ENCODE peak calls at places on chromosome 4, in eight cellular contexts. V is mammary epithelial cell; J is memory B cell; H is lower leg skin; F is putamen; L is NCI-H510A treated with DMSO at 0.1 percent for 48 hours; W is AG20443; T is CD8-positive, alpha-beta memory T cell. K is an unnamed sample.

GRCh38 chr4:40316333-40316781 is 18.8 kb upstream of the CHRNA9 start:
- DNase-seq in V (peak), J (no peak), H (no peak), F (peak), L (no peak), W (peak), T (peak), K (peak)

GRCh38 chr4:23750125-23750524 is 139.7 kb downstream of the PPARGC1A start:
- DNase-seq in V (no peak), J (no peak), H (no peak), F (no peak), L (no peak), W (no peak), T (no peak), K (no peak)

GRCh38 chr4:111837761-111838160 is 307.5 kb upstream of the FAM241A start:
- DNase-seq in V (peak), J (no peak), H (no peak), F (no peak), L (no peak), W (no peak), T (no peak), K (no peak)

GRCh38 chr4:8727546-8728510 is 135.3 kb downstream of the CPZ start:
- DNase-seq in V (no peak), J (no peak), H (peak), F (no peak), L (no peak), W (no peak), T (no peak), K (no peak)

GRCh38 chr4:84944952-84945351 is 21.5 kb downstream of the WDFY3 start:
- DNase-seq in V (peak), J (no peak), H (no peak), F (no peak), L (no peak), W (peak), T (no peak), K (no peak)

GRCh38 chr4:15006416-15007024 is 4.2 kb downstream of the CPEB2 start:
- DNase-seq in V (peak), J (no peak), H (no peak), F (no peak), L (peak), W (no peak), T (peak), K (no peak)

GRCh38 chr4:166165829-166166420 is 292.9 kb downstream of the TLL1 start:
- DNase-seq in V (peak), J (peak), H (no peak), F (peak), L (peak), W (peak), T (peak), K (peak)

GRCh38 chr4:26083987-26084386 is 170.0 kb downstream of the SMIM20 start:
- DNase-seq in V (peak), J (no peak), H (no peak), F (no peak), L (no peak), W (peak), T (no peak), K (no peak)

GRCh38 chr4:7067147-7067522 is 729 bp downstream of the GRPEL1 start:
- DNase-seq in V (no peak), J (no peak), H (no peak), F (no peak), L (no peak), W (no peak), T (no peak), K (no peak)

GRCh38 chr4:118981171-118981838 is 92.7 kb downstream of the SYNPO2 start:
- DNase-seq in V (no peak), J (no peak), H (no peak), F (no peak), L (no peak), W (peak), T (no peak), K (no peak)

GRCh38 chr4:35125995-35126712 is 1118.2 kb downstream of the ARAP2 start:
- DNase-seq in V (no peak), J (no peak), H (no peak), F (no peak), L (peak), W (no peak), T (no peak), K (no peak)

GRCh38 chr4:151238477-151238876 is 38.5 kb upstream of the PRSS48 start:
- DNase-seq in V (no peak), J (no peak), H (no peak), F (peak), L (no peak), W (peak), T (no peak), K (peak)

GRCh38 chr4:106201373-106201772 is 114.6 kb downstream of the TBCK start:
- DNase-seq in V (peak), J (no peak), H (no peak), F (no peak), L (no peak), W (no peak), T (no peak), K (peak)

GRCh38 chr4:101102114-101102752 is 245.1 kb downstream of the PPP3CA start:
- DNase-seq in V (peak), J (no peak), H (no peak), F (peak), L (peak), W (peak), T (no peak), K (peak)

GRCh38 chr4:20356565-20356964 is 104.9 kb downstream of the SLIT2 start:
- DNase-seq in V (no peak), J (no peak), H (no peak), F (peak), L (peak), W (no peak), T (no peak), K (peak)

GRCh38 chr4:176654565-176655216 is 138.0 kb downstream of the VEGFC start:
- DNase-seq in V (no peak), J (no peak), H (no peak), F (no peak), L (no peak), W (no peak), T (no peak), K (no peak)

GRCh38 chr4:26144526-26145167 is 176.2 kb upstream of the RBPJ start:
- DNase-seq in V (no peak), J (no peak), H (no peak), F (no peak), L (no peak), W (peak), T (no peak), K (no peak)

GRCh38 chr4:48792348-48793006 is 12.4 kb upstream of the FRYL start:
- DNase-seq in V (no peak), J (no peak), H (no peak), F (no peak), L (no peak), W (no peak), T (no peak), K (no peak)